ENCODE peak calls at places on chromosomes 6 and 20, in six cellular contexts. G, D, V, Z, X and T are unnamed samples. For H3K4me1, the result is how much of the 10 kb centered on the place peaks cover.

GRCh38 chr20:21102691-21103311 is 3.4 kb downstream of the LINC00237 start:
- DNase-seq in X (peak), Z (no peak), V (peak), G (peak), D (peak), T (peak)

GRCh38 chr6:148943451-148943850 is 196.6 kb downstream of the UST start:
- DNase-seq in G (no peak), D (no peak), V (no peak), X (no peak), Z (no peak), T (no peak)

GRCh38 chr6:64969139-64969538 is 737.9 kb downstream of the EYS start:
- DNase-seq in V (no peak), G (no peak), X (no peak), Z (no peak), D (no peak), T (no peak)

GRCh38 chr6:112800916-112801315 is 453.8 kb downstream of the RFPL4B start:
- DNase-seq in X (no peak), G (no peak), D (no peak), V (no peak), Z (no peak), T (no peak)

GRCh38 chr20:2738331-2738730 is 45.8 kb downstream of the EBF4 start:
- DNase-seq in X (no peak), Z (no peak), G (no peak), V (no peak), D (no peak), T (no peak)

GRCh38 chr6:63789699-63790098 is 154.1 kb downstream of the PHF3 start:
- DNase-seq in X (no peak), Z (no peak), V (no peak), G (no peak), D (no peak), T (no peak)

GRCh38 chr20:34022154-34022842 is 28.6 kb downstream of the RALY start:
- DNase-seq in G (no peak), X (no peak), Z (no peak), D (no peak), V (no peak), T (no peak)

GRCh38 chr6:82396964-82397761 is 33.5 kb downstream of the TPBG start:
- DNase-seq in Z (no peak), G (no peak), D (no peak), V (no peak), X (no peak), T (no peak)

GRCh38 chr6:139582956-139583355 is 208.5 kb upstream of the CITED2 start:
- DNase-seq in G (no peak), Z (no peak), V (no peak), D (no peak), X (no peak), T (no peak)

GRCh38 chr6:11358904-11359840 is 126.7 kb upstream of the NEDD9 start:
- DNase-seq in V (no peak), D (no peak), G (no peak), X (no peak), Z (no peak), T (no peak)

GRCh38 chr6:26205161-26205624 is 118.0 kb downstream of the HFE start:
- DNase-seq in D (peak), V (peak), X (peak), Z (peak), G (peak), T (peak)

GRCh38 chr6:42417641-42418112 is 34.0 kb downstream of the TRERF1 start:
- DNase-seq in G (no peak), V (no peak), D (no peak), Z (no peak), X (no peak), T (no peak)

GRCh38 chr6:41767112-41767946 is 12.4 kb downstream of the FRS3 start:
- DNase-seq in V (no peak), D (no peak), X (peak), Z (peak), G (peak), T (peak)

GRCh38 chr6:44065443-44066115 is 61.7 kb downstream of the MRPL14 start:
- DNase-seq in D (no peak), G (no peak), V (no peak), X (no peak), Z (no peak), T (no peak)
- H3K4me1 ChIP-seq in D (under half), G (under half), V (under half), X (under half), Z (half or more), T (under half)

GRCh38 chr20:5146302-5146653 is 19.5 kb downstream of the CDS2 start:
- DNase-seq in Z (no peak), G (no peak), V (no peak), D (no peak), X (no peak), T (no peak)

GRCh38 chr20:5145365-5146301 is 18.8 kb downstream of the CDS2 start:
- DNase-seq in D (no peak), X (no peak), Z (no peak), G (no peak), V (no peak), T (no peak)

GRCh38 chr20:5148581-5148980 is 21.8 kb downstream of the CDS2 start:
- DNase-seq in X (no peak), G (no peak), V (no peak), Z (no peak), D (no peak), T (no peak)

GRCh38 chr20:5149892-5150225 is 23.1 kb downstream of the CDS2 start:
- DNase-seq in Z (no peak), G (no peak), V (no peak), D (no peak), X (no peak), T (no peak)

DNA sequence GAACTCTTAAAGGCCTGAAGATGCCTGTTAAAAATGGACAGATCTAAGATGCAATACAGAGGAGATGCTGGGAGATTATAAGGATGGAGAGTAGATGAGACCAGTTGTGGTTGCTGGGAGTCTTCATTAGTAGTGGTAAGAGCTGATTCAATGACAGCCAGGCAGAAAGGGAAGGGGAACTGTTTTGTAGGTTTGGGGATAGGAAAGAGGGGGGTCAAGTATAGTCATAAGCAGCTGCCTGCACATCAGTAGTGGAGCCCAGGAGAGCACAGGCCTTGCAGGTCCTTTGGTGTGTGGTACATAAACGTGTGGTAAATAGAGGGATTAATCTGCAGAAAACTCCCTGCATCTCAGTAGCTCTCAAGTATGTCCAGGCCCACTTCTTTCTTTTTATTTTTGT is 20.4 kb downstream of the CDS2 start:
- DNase-seq in X (no peak), V (no peak), Z (no peak), D (no peak), G (no peak), T (no peak)
- H3K4me1 ChIP-seq in X (under half), V (under half), Z (half or more), D (under half), G (under half), T (under half)

GRCh38 chr6:143194095-143194589 is 133.5 kb downstream of the AIG1 start:
- DNase-seq in G (no peak), D (no peak), V (no peak), Z (no peak), X (no peak), T (no peak)

GRCh38 chr6:143197377-143197776 is 136.7 kb downstream of the AIG1 start:
- DNase-seq in V (no peak), G (no peak), X (no peak), D (no peak), Z (no peak), T (no peak)

GRCh38 chr6:143198312-143198711 is 137.6 kb downstream of the AIG1 start:
- DNase-seq in X (no peak), D (no peak), Z (no peak), V (no peak), G (no peak), T (no peak)

GRCh38 chr6:143195349-143195845 is 134.7 kb downstream of the AIG1 start:
- DNase-seq in V (no peak), X (no peak), Z (no peak), G (no peak), D (peak), T (no peak)

DNA sequence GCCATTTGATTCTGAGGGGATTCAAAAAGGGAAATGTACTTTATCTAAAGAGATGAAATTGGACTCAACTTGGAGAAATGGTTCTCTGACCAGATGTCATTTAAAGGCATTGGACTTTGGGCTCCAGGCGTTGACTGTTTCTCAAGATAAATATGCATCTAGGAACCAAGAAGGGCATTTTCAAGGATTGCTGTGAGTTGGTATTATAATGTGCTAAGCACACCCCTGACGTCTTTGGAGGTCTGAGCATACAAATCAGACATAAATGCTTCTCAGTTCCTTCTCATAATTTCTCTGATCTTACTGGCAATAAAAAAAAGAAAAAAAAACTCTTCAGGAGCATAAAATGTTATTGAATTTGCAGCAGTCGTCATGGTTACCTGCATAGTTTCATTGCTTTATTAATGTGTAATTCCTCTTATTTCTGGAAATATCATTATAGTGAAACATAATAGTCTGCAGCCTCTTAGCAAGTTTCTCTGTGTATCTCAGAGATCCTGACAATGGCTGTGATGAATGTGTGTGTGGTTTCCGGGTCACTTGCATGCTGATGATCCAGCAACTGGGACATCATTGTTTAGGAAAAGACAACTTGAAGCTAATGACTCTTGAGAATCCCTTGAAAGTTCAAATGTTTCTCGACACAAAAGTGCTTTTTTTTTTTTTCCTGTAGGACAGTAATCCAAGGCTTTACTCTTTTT is 136.0 kb downstream of the AIG1 start:
- DNase-seq in G (no peak), Z (no peak), X (no peak), D (no peak), V (no peak), T (no peak)
- H3K4me1 ChIP-seq in G (under half), Z (under half), X (under half), D (under half), V (under half), T (under half)

GRCh38 chr6:119325559-119326240 is 23.9 kb downstream of the MAN1A1 start:
- DNase-seq in X (no peak), G (no peak), Z (no peak), V (no peak), D (no peak), T (no peak)
- H3K4me1 ChIP-seq in X (half or more), G (under half), Z (under half), V (under half), D (under half), T (under half)

DNA sequence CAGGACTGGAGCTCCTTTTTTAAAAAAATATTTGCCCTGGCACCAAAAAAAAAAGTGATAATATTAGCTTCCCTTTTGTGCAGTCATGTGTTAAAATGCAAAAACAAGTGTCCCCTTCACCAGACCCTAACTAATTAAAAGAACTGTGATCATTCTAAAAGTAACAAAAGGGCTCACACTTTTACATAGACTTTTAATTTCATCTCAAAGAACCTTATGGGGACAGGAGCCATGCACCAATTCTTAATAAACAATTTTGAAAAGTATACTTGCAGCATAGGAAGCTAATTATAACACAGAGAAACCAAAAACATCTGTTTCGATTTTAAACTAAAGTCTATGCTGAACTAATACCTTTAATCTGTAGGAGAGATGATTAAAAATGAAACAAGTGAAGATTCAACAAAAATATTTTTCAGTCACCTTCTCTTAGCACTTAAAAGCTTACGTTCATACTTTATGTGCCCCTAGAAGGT is 17.3 kb downstream of the STX7 start:
- DNase-seq in D (no peak), Z (no peak), G (no peak), X (no peak), V (no peak), T (no peak)
- H3K4me1 ChIP-seq in D (under half), Z (under half), G (under half), X (under half), V (under half), T (under half)

DNA sequence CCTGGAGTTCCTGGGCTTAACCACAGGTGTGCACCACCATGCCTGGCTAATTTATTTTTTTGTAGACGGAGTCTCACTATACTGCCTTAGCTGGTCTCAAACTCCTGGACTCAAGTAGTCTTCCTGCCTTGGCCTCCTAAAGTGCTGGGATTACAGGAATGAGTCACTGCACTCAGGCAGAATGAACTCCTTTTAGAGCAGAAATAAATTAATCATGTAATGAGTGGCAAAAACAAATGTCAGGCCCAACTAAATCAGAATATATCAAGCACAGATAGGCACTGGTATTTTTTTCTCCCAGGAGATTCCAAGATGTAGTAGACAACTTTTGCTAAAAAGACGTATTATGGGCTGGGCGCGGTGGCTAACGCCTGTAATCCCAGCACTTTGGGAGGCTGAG is 2.6 kb downstream of the RPS10 start:
- DNase-seq in X (no peak), V (no peak), D (no peak), Z (no peak), G (no peak), T (no peak)
- H3K4me1 ChIP-seq in X (under half), V (under half), D (under half), Z (under half), G (under half), T (under half)

GRCh38 chr20:50141018-50141675 is 12.4 kb downstream of the PEDS1 start:
- DNase-seq in V (no peak), G (no peak), X (no peak), D (no peak), Z (no peak), T (no peak)

GRCh38 chr20:50140339-50140859 is 13.1 kb downstream of the PEDS1 start:
- DNase-seq in G (no peak), V (no peak), D (no peak), X (no peak), Z (no peak), T (no peak)

GRCh38 chr20:50144362-50144761 is 9.2 kb downstream of the PEDS1 start:
- DNase-seq in D (no peak), G (peak), X (peak), Z (peak), V (no peak), T (peak)

GRCh38 chr20:50142812-50143211 is 10.7 kb downstream of the PEDS1 start:
- DNase-seq in Z (no peak), X (no peak), G (no peak), D (no peak), V (no peak), T (no peak)

DNA sequence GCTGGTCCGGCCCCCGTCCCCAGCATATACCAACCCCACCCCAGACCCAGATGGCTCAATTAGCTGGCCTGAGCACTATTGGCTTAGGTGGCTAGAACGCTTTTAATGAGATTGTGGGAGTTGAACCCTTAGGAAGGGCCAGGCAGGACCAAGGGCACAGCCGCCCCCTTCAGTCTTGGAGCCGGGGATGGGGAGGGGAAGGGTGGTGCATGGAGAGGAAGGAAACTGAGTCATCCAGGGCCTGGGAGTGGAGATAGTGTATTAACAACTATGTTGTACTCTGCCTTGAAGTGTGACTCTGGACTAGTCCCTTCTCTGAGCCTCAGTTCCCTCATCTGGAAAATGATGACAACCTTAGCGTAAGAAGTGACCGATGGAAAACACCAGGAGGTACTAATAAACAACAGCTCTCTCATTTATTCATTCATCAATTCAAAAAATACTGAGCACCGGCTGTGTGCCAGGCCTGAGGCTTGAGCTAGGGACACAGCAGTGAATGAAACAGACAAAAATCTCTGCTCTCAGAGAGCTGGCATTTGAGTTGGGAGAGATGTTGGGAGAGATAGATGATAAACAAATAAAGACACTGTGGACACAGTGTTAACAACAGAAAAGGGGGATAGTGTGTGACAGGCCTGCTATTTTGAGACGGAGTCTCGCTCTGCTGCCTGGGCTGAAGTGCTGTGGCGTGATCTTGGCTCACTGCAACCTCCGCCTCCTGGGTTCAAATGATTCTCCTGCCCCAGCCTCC is 11.5 kb downstream of the PEDS1 start:
- DNase-seq in Z (no peak), V (no peak), G (no peak), X (no peak), D (no peak), T (no peak)
- H3K4me1 ChIP-seq in Z (half or more), V (under half), G (under half), X (under half), D (under half), T (under half)

DNA sequence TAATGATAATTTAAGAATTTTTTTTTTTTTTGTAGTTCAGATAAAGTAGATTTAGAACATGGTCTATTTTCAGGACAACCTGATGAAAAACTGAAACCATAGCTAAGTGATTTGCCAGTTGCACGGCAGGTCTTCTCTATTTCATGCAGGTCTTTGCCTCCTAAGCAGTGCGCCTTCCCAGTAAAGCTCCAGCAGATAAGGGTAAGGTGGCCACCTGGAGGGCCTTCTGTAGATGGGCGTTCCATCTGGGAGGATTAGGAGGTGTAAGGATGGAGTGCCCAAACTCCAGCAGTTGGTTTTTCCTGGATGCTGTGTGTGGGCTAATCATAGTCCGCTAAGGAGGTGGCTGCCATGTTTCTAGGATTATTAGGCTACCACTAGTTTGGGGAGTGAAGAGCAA is 107.1 kb downstream of the ARID1B start:
- DNase-seq in Z (no peak), V (no peak), D (no peak), G (no peak), X (no peak), T (no peak)
- H3K4me1 ChIP-seq in Z (half or more), V (under half), D (under half), G (under half), X (under half), T (under half)

DNA sequence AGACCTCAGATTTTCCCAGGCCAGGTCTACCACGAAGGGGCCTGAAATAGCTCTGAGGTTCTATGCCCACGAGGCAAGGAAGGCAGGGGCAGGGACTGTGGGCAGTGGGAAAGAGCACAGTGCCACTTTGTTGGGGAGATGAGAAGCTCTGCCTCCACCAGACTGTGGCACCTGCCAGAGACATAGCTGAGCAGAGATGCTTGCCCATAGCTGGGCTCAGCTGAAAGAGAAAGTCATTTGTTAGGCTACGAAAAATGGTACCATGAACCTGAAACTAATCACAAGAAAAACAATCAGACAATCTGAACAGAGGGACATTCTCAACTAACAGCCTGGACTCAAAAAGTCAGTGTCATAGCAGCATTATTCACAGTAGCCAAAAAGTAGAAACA is 32.9 kb upstream of the TCP11 start:
- DNase-seq in G (no peak), D (no peak), V (no peak), X (no peak), Z (no peak), T (no peak)
- H3K4me1 ChIP-seq in G (under half), D (under half), V (under half), X (under half), Z (under half), T (under half)